ENCODE peak calls at places on chromosomes 7 and 10, in six cellular contexts. O is iPS DF 6.9; K is CD4-positive, CD25-positive, alpha-beta regulatory T cell; P is uterus; Q is IMR-90; M is CD4-positive, alpha-beta memory T cell. N is an unnamed sample. For H3K4me1, the result is how much of the 10 kb centered on the place peaks cover.

GRCh38 chr7:132656846-132657776 is 80.8 kb upstream of the PLXNA4 start:
- DNase-seq in P (no peak), Q (peak), O (no peak), M (no peak), K (no peak), N (peak)

GRCh38 chr10:43250925-43251663 is 15.8 kb downstream of the RASGEF1A start:
- DNase-seq in Q (no peak), O (no peak), P (no peak), M (no peak), K (no peak), N (no peak)

GRCh38 chr7:53604201-53604600 is 568.8 kb downstream of the POM121L12 start:
- DNase-seq in M (no peak), P (no peak), O (peak), K (no peak), Q (no peak), N (no peak)

GRCh38 chr10:30233186-30233958 is 115.7 kb downstream of the MTPAP start:
- DNase-seq in M (no peak), Q (peak), O (no peak), P (no peak), K (no peak), N (peak)

GRCh38 chr7:3154317-3154716 is 110.7 kb upstream of the CARD11 start:
- DNase-seq in P (no peak), Q (no peak), K (no peak), M (no peak), O (no peak), N (no peak)

GRCh38 chr10:110495731-110496552 is 1.8 kb upstream of the DUSP5 start:
- DNase-seq in M (peak), P (peak), K (no peak), Q (peak), O (no peak), N (peak)

GRCh38 chr7:141676618-141677017 is 25.3 kb downstream of the DENND11 start:
- DNase-seq in O (no peak), M (no peak), P (no peak), K (no peak), Q (no peak), N (peak)

GRCh38 chr10:67763499-67764011 is 67.6 kb upstream of the CTNNA3 start:
- DNase-seq in O (no peak), Q (peak), K (peak), P (peak), M (peak), N (peak)

GRCh38 chr10:80261316-80262030 is 28.0 kb downstream of the MAT1A start:
- DNase-seq in P (no peak), Q (no peak), K (no peak), O (no peak), M (no peak), N (no peak)

GRCh38 chr10:80264081-80265056 is 25.1 kb downstream of the MAT1A start:
- DNase-seq in Q (no peak), P (no peak), O (no peak), M (no peak), K (no peak), N (no peak)

GRCh38 chr10:80265740-80266512 is 23.5 kb downstream of the MAT1A start:
- DNase-seq in M (no peak), P (no peak), Q (no peak), K (no peak), O (no peak), N (no peak)

GRCh38 chr10:80259405-80259871 is 30.0 kb downstream of the MAT1A start:
- DNase-seq in P (no peak), M (no peak), K (no peak), Q (no peak), O (no peak), N (peak)

GRCh38 chr10:80260295-80261243 is 28.9 kb downstream of the MAT1A start:
- DNase-seq in Q (no peak), K (no peak), P (no peak), O (peak), M (peak), N (peak)
- H3K4me1 ChIP-seq in Q (under half), K (under half), P (under half), O (under half), M (under half), N (under half)

GRCh38 chr10:73908853-73909611 is 1.9 kb upstream of the PLAU start:
- DNase-seq in P (peak), K (no peak), Q (peak), M (peak), O (no peak), N (peak)

GRCh38 chr10:73910764-73911552 is at the start of gene PLAU:
- DNase-seq in K (peak), P (peak), O (no peak), M (peak), Q (peak), N (peak)

GRCh38 chr10:73910401-73910763 is 550 bp upstream of the PLAU start:
- DNase-seq in K (no peak), Q (peak), M (no peak), P (no peak), O (no peak), N (no peak)

GRCh38 chr10:73907841-73908517 is 3.0 kb upstream of the PLAU start:
- DNase-seq in M (no peak), Q (peak), O (no peak), P (no peak), K (no peak), N (peak)

DNA sequence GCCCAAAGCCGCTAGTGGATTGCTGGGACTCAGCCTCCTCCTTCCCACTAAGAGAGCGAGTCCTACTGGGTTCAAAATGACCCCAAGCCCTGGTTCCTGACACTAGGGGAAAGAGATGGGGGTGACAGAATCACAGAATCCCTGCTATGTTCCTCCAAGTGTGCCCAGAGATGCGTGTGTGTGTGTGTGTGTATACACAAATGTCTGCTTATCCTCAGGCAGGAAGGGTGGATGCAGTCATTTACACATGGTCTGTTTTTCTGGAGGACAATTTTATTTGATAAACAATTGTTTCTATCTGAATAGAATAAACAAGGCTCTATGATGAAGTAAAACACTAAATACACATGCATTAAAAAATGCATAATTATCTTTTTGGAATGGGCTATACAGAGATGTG is 1.2 kb upstream of the PLAU start:
- DNase-seq in P (no peak), M (no peak), Q (no peak), O (no peak), K (no peak), N (no peak)
- H3K4me1 ChIP-seq in P (under half), M (under half), Q (under half), O (under half), K (under half), N (half or more)

GRCh38 chr7:106054133-106054532 is 58.0 kb downstream of the SYPL1 start:
- DNase-seq in O (no peak), P (no peak), M (no peak), Q (no peak), K (no peak), N (no peak)
- H3K4me1 ChIP-seq in O (under half), P (under half), M (under half), Q (under half), K (under half), N (under half)

DNA sequence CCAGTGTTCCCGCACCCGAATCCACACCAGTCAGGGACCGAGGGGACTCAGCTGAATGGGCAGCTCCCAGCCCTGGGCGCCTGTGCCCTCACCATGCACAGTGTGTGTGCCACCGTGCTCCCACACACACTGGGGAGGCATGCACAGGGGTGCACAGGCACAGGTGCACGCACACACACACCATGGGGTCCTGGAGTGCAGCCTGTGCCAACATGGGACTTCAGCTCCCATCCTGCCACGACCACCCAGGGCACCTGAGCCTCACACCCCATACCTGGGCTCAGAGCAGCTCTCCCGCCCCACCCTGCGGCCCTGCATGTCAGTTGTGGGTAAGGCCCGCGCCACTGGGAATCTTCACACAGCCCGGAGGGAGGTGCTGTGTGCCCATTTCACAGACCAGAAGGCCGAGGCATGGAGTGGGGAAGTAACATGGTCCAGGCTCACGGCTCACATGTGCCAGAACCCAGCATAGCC is 8.0 kb downstream of the ELFN1 start:
- DNase-seq in O (no peak), Q (no peak), P (no peak), M (no peak), K (no peak), N (no peak)
- H3K4me1 ChIP-seq in O (under half), Q (under half), P (under half), M (under half), K (under half), N (under half)

GRCh38 chr10:115903845-115904244 is 369.2 kb downstream of the GFRA1 start:
- DNase-seq in P (no peak), K (no peak), O (no peak), M (no peak), Q (no peak), N (no peak)
- H3K4me1 ChIP-seq in P (under half), K (under half), O (under half), M (under half), Q (under half), N (under half)

DNA sequence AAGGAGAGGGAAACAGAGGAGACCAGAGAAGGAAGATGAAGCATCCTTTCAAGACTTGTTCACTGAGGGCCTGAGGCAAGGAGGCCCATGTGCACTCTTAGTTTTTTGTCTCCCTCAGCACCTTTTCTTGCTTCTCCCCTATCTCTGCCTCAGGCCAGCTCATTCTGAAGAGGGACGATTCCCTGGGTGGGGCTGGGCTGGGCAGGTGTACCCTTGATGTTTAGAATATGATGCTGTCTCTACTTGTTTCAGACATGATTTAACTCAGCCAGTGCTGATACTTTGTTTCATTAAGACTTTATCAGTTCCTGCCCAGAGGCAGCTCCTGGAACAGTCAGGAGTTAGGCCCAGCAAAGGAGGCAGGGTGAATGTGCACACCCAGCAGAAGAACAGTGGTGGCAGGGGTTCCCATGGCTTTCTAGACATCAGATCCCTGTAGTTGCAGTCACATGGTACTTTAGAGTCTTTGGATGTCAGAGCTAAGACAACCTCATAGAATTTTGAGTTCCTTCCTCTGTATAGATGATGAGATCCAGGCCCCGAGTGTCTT is 3.4 kb downstream of the PRXL2A start:
- DNase-seq in O (no peak), P (no peak), K (no peak), M (no peak), Q (no peak), N (no peak)
- H3K4me1 ChIP-seq in O (under half), P (under half), K (under half), M (under half), Q (under half), N (under half)

GRCh38 chr10:124149681-124150080 is 56.3 kb upstream of the CHST15 start:
- DNase-seq in Q (no peak), K (no peak), P (no peak), O (no peak), M (no peak), N (no peak)
- H3K4me1 ChIP-seq in Q (under half), K (under half), P (under half), O (under half), M (under half), N (under half)

GRCh38 chr10:132549416-132549815 is 11.8 kb downstream of the INPP5A start:
- DNase-seq in Q (no peak), M (no peak), K (no peak), P (no peak), O (no peak), N (no peak)

GRCh38 chr10:132546567-132547420 is 9.2 kb downstream of the INPP5A start:
- DNase-seq in Q (no peak), K (no peak), M (no peak), P (no peak), O (no peak), N (no peak)

GRCh38 chr10:132547421-132547861 is 9.9 kb downstream of the INPP5A start:
- DNase-seq in M (no peak), P (no peak), K (no peak), Q (no peak), O (no peak), N (no peak)

GRCh38 chr10:132548869-132549268 is 11.3 kb downstream of the INPP5A start:
- DNase-seq in P (no peak), Q (no peak), K (no peak), O (no peak), M (no peak), N (no peak)

DNA sequence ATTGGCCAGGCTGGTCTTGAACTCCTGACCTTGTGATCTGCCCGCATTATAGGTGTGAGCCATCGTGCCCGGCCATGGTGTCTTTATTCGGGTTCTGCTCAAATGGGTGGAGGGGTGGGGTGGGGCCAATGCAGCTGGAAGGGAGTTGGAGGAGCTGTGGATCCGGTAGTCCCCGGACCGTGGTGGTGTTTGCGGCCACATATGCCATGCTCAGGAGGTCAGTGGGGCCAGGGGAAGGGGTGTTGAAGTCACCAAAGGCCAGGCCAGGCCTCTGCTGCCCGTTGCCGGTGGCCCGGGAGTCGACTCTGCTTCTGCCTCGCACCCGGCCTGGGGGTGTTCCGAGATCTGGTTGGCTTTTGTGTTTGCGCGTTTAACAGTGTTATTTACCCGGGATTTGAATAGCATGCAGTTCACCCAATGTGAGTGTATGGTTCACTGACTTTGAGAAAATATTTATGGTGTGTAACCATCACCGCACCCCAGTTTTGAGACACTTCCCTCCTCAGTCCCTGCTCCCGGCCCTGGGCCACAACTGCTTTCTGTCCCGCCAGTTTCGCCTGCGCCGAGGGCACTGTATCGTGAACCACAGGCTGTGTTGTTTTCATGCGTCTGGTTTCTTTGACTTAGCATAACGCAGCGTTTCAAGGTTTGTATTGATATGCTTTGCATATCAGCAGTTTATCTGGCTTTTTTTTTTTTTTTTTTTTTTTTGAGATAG is 10.7 kb downstream of the INPP5A start:
- DNase-seq in K (no peak), Q (no peak), M (no peak), O (no peak), P (no peak), N (no peak)
- H3K4me1 ChIP-seq in K (under half), Q (under half), M (under half), O (under half), P (under half), N (under half)

GRCh38 chr10:72332423-72333110 is 22.2 kb downstream of the DNAJB12 start:
- DNase-seq in O (no peak), P (no peak), M (no peak), K (no peak), Q (no peak), N (no peak)
- H3K4me1 ChIP-seq in O (under half), P (under half), M (half or more), K (half or more), Q (under half), N (under half)